ENCODE peak calls at places on chromosomes 11 and 22, in seven cellular contexts. C is H1, U is SK-N-SH, B is HepG2, E is HCT116, X is GM12878, H is K562. T is an unnamed sample.

GRCh38 chr11:33303541-33303940 is 46.4 kb downstream of the HIPK3 start:
- DNase-seq in B (no peak), H (no peak), U (no peak), E (no peak), C (no peak), X (no peak), T (no peak)

GRCh38 chr22:40621309-40622151 is 15.0 kb downstream of the MRTFA start:
- DNase-seq in H (no peak), E (no peak), C (no peak), B (peak), U (no peak), X (no peak), T (no peak)

GRCh38 chr11:118226781-118227180 is 2.0 kb upstream of the JAML start:
- DNase-seq in C (no peak), B (no peak), E (no peak), X (no peak), U (no peak), H (no peak), T (no peak)

GRCh38 chr11:111093061-111093460 is 152.5 kb upstream of the POU2AF2 start:
- DNase-seq in C (no peak), H (no peak), B (no peak), U (no peak), X (no peak), E (no peak), T (no peak)

GRCh38 chr22:50299724-50300619 is 7.5 kb downstream of the PLXNB2 start:
- DNase-seq in C (peak), U (no peak), X (no peak), E (no peak), H (no peak), B (no peak), T (peak)

GRCh38 chr22:48895341-48895740 is 932.3 kb downstream of the BRD1 start:
- DNase-seq in U (no peak), H (no peak), C (no peak), E (no peak), X (no peak), B (no peak), T (no peak)

GRCh38 chr11:30016588-30017363 is at the start of gene KCNA4:
- DNase-seq in X (no peak), E (no peak), B (no peak), H (peak), C (no peak), U (peak), T (no peak)

GRCh38 chr11:83477772-83478171 is 191.6 kb upstream of the CCDC90B start:
- DNase-seq in U (no peak), E (no peak), C (no peak), H (no peak), X (no peak), B (no peak), T (no peak)

GRCh38 chr11:86117706-86118050 is 48.8 kb upstream of the PICALM start:
- DNase-seq in H (no peak), B (no peak), C (no peak), E (no peak), U (no peak), X (no peak), T (no peak)

GRCh38 chr22:44085743-44086741 is 61.9 kb downstream of the PARVB start:
- DNase-seq in C (peak), U (peak), B (peak), H (peak), E (peak), X (peak), T (peak)

GRCh38 chr11:111665779-111666178 is 63.5 kb downstream of the SIK2 start:
- DNase-seq in E (no peak), B (peak), X (no peak), U (no peak), C (no peak), H (peak), T (peak)

GRCh38 chr11:13302440-13302958 is 24.9 kb downstream of the BMAL1 start:
- DNase-seq in U (no peak), C (no peak), E (no peak), H (no peak), X (no peak), B (no peak), T (no peak)

GRCh38 chr11:44954051-44954906 is 3.6 kb upstream of the TP53I11 start:
- DNase-seq in X (no peak), B (no peak), E (no peak), H (no peak), C (no peak), U (no peak), T (no peak)

GRCh38 chr11:9808943-9809342 is 145.1 kb downstream of the SWAP70 start:
- DNase-seq in C (no peak), B (peak), H (no peak), U (no peak), X (no peak), E (peak), T (no peak)

GRCh38 chr11:131977854-131978253 is 607.4 kb downstream of the NTM start:
- DNase-seq in X (no peak), B (no peak), C (no peak), U (no peak), H (no peak), E (no peak), T (no peak)

GRCh38 chr11:123973816-123974215 is 3.8 kb downstream of the OR10S1 start:
- DNase-seq in B (no peak), C (no peak), E (peak), X (no peak), U (no peak), H (no peak), T (no peak)

GRCh38 chr11:34855021-34855753 is 61.0 kb downstream of the APIP start:
- DNase-seq in E (no peak), H (no peak), B (no peak), U (no peak), X (no peak), C (no peak), T (no peak)

GRCh38 chr22:47020157-47020556 is 257.7 kb downstream of the TBC1D22A start:
- DNase-seq in X (no peak), E (no peak), B (no peak), H (no peak), C (no peak), U (no peak), T (no peak)

GRCh38 chr11:66326261-66327111 is 9.6 kb upstream of the CD248 start:
- DNase-seq in X (no peak), U (peak), B (no peak), H (no peak), E (no peak), C (no peak), T (no peak)

GRCh38 chr22:46625113-46625842 is 5.1 kb downstream of the GRAMD4 start:
- DNase-seq in H (no peak), E (no peak), B (no peak), X (no peak), U (no peak), C (no peak), T (no peak)

GRCh38 chr11:31819533-31820437 is 8.7 kb upstream of the PAX6 start:
- DNase-seq in E (no peak), U (peak), X (no peak), C (no peak), H (no peak), B (no peak), T (no peak)

GRCh38 chr11:91871048-91871447 is 353.6 kb upstream of the FAT3 start:
- DNase-seq in H (no peak), X (no peak), B (no peak), U (no peak), C (no peak), E (no peak), T (no peak)

GRCh38 chr22:38865201-38866023 is 6.6 kb downstream of the CBX6 start:
- DNase-seq in B (no peak), H (no peak), C (no peak), X (no peak), E (no peak), U (no peak), T (no peak)

GRCh38 chr11:19727246-19727645 is 14.6 kb downstream of the NAV2 start:
- DNase-seq in E (no peak), X (no peak), C (no peak), B (no peak), H (no peak), U (peak), T (no peak)

GRCh38 chr11:116853461-116854073 is 16.1 kb upstream of the APOA1 start:
- DNase-seq in E (peak), B (no peak), U (no peak), H (no peak), X (peak), C (no peak), T (no peak)

GRCh38 chr11:2515401-2516275 is 70.8 kb downstream of the KCNQ1 start:
- DNase-seq in C (no peak), B (no peak), H (no peak), E (no peak), U (peak), X (no peak), T (no peak)

GRCh38 chr11:76524919-76525318 is 80.1 kb downstream of the EMSY start:
- DNase-seq in B (peak), E (peak), H (no peak), X (no peak), U (no peak), C (no peak), T (peak)

GRCh38 chr11:69791266-69791665 is 16.1 kb upstream of the FGF4 start:
- DNase-seq in H (no peak), U (no peak), C (no peak), E (no peak), B (no peak), X (no peak), T (no peak)
- TF ChIP-seq JUND in H (no peak), U (no peak), C (no peak), E (no peak), B (no peak), X (no peak), T (no peak)

GRCh38 chr11:28442113-28442512 is 333.9 kb downstream of the METTL15 start:
- DNase-seq in E (no peak), X (no peak), U (no peak), B (no peak), C (no peak), H (no peak), T (no peak)

GRCh38 chr11:28448186-28448585 is 340.0 kb downstream of the METTL15 start:
- DNase-seq in C (no peak), B (no peak), U (no peak), H (no peak), E (no peak), X (no peak), T (peak)

GRCh38 chr11:28447226-28447625 is 339.0 kb downstream of the METTL15 start:
- DNase-seq in U (no peak), B (peak), X (no peak), C (no peak), H (no peak), E (no peak), T (no peak)
- TF ChIP-seq JUND in U (no peak), B (no peak), X (no peak), C (no peak), H (no peak), E (no peak), T (no peak)

GRCh38 chr11:57324154-57324885 is 432 bp downstream of the TNKS1BP1 start:
- DNase-seq in X (no peak), C (no peak), H (peak), E (no peak), U (peak), B (no peak), T (peak)
- TF ChIP-seq JUND in X (no peak), C (no peak), H (peak), E (no peak), U (no peak), B (no peak), T (no peak)

DNA sequence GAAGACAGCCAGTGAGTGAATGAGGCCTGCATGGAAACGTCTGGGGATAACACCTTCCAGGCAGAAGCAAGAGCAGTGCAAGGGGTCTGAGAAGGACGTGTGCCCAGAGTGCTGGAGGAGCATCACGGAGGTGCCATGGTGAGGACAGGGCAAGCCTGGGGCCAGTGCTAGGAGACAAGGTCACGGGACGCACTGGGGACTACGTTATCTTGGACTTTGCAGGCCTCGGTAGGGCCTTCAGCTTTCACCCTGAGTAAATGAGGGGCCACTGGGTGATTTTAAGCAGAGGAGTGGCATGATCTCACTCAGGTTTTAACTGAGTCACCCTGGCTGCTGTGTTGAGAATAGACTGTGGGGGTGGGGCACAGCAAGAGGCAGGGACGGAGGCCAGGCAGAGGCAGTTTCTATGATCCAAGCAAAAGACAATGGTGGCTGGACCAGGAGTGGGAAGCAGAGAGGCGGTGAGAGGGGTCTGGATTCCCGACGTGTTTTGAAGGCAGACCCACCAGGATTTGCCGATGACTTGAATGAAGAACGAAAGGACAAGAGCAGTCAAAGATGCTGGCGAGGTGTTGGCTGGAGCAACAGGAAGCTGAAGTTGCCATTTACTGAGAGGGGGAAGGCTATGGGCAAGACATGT is 102.7 kb upstream of the PARVA start:
- DNase-seq in H (peak), B (no peak), C (no peak), X (no peak), U (no peak), E (no peak), T (no peak)
- TF ChIP-seq JUND in H (peak), B (no peak), C (no peak), X (no peak), U (no peak), E (no peak), T (no peak)

DNA sequence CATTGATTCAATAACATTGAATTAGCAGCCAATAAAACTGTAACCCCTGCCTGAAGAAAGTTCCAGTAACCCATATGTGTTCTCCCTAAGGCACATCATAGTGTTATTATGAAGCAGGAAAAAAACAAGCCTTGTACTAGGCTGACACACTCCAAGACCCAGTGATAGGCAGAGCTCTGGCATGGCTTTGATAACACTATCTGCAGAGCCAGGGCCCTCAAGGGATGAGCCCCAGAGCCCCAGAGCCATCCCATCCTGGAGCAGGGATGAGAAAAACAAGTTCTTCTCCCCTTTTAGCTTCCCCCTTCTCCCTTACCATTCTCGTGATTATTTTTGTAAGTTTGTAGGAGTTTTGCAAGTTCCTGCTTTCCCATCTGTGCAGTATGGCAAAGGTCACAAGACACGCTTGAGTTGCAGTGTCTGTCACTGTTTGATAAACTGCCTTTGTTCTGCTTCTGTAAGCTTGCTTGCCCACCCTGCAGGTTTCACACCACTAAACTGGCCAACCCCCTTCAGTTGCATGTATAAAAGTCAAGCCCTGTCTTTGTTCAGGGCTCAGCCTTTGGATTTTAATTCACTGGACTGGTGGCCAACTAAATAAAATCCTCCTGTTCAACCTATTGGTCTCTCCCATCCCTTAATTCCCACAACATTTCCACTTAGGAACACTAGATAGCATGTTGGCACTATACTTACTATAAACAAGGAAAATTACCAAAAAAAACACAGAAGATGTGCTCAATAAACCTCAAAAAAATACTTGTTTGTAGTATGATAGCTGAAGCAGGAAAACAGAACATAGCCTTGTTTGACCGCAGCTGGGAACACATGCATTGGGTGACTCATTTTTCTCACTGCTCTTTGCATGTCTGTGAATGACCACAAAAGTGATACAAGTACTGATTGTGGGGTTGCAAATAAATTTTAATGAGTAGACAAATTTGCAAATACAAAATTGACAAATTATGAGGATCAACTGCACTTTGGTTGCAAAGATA is 22.5 kb upstream of the GUCY1A2 start:
- DNase-seq in U (no peak), H (no peak), B (no peak), E (no peak), X (peak), C (no peak), T (no peak)
- TF ChIP-seq JUND in U (peak), H (no peak), B (no peak), E (no peak), X (no peak), C (no peak), T (no peak)

DNA sequence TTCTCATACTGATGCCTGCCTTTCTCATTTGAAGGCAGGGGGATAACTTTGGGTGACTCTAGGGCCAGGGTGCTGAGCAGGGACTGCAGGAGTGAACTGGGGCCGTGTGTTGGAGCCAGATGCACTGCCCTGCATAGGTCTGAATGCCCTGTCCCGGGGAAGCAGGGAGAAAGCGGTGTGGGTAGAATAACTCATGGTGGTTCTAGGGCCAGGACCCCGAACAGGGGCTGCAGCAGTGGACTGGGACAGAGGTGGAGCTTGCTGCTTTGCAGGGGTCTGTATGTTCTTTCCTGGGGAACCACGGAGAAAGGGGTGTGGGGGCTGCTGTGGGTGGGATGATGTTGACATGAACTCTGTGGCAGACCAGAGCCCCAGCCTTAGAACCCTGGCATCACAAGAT is 52.9 kb downstream of the GAB4 start:
- DNase-seq in X (no peak), B (no peak), C (no peak), H (peak), E (no peak), U (no peak), T (no peak)
- TF ChIP-seq JUND in X (no peak), B (no peak), C (no peak), H (no peak), E (no peak), U (no peak), T (no peak)

DNA sequence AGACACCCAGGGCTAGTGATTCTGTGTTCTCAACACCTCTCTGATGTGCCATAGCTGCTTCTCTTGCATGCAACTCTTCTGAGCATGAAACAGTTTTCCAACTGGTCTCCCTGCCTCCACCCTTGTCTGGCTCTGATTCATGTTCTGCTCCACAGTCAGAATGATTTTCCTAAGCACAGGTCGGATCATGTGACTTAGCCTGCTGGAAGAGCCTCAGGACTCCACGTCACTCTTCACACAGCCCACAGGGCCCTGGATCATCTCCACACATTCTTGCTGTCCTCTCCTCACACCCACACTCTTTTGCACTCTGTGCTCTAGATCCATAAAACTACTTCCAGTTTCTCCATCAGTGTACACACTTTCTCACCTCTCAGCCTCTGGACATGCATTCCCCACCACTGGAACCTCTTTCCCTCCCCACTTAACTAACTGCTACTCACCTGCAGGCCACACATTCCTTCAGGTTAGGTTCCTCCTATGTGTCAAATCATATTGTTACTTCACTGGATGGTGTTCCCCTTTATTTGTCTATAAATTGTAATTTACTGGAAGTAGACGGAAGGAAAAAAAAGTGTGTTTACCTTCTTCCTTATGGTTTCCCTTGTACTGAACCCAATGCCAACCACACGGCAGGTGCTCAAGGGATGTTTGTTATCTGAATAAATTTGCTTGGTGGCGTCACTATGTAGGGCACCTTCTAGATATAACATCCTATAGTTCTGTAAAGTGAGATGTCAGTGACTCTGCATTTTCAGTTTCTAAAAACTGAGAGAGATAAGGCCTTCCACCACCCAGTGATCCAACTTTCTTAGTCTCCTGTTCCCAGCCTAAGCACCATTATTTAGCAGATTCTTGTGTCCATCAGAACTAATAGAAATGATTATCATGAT is 133.7 kb downstream of the ETS1 start:
- DNase-seq in U (no peak), C (no peak), H (no peak), E (no peak), X (no peak), B (no peak), T (no peak)
- TF ChIP-seq JUND in U (no peak), C (no peak), H (no peak), E (no peak), X (no peak), B (no peak), T (no peak)

DNA sequence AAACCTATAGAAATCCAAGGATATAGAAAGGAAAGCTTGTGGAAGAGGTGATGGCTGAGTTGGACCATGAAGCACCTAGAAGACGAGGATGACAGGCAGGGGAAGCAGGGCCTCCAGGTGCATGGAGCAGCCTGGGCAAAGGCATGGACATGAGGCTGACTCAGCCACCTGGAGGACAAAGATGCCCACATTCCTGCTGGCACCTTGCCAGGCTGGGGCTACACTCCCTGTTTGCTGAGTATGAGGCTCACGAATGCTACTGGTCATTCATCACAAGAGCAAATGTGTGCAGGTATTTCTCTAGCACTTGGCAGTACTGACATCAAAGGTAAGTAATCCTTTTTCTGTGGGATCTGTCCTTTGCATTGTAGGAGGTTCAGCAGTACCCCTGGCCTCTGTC is 7.1 kb upstream of the SCGB2A1 start:
- DNase-seq in U (no peak), B (no peak), H (no peak), C (no peak), X (no peak), E (no peak), T (no peak)
- TF ChIP-seq JUND in U (no peak), B (no peak), H (no peak), C (no peak), X (no peak), E (no peak), T (no peak)

GRCh38 chr11:75033916-75034315 is 45.2 kb downstream of the NEU3 start:
- DNase-seq in H (no peak), C (no peak), E (no peak), B (no peak), U (no peak), X (no peak), T (no peak)

GRCh38 chr11:75040167-75040770 is 51.5 kb downstream of the NEU3 start:
- DNase-seq in U (no peak), H (no peak), B (no peak), E (no peak), X (no peak), C (no peak), T (no peak)

GRCh38 chr11:75031771-75032549 is 43.2 kb downstream of the NEU3 start:
- DNase-seq in C (peak), U (peak), B (peak), H (peak), E (peak), X (no peak), T (peak)

GRCh38 chr11:75032550-75032935 is 43.8 kb downstream of the NEU3 start:
- DNase-seq in B (no peak), E (no peak), U (no peak), H (no peak), X (no peak), C (no peak), T (no peak)

GRCh38 chr11:75035911-75036536 is 47.3 kb downstream of the NEU3 start:
- DNase-seq in H (no peak), X (no peak), E (peak), C (no peak), B (no peak), U (no peak), T (no peak)
- TF ChIP-seq JUND in H (no peak), X (no peak), E (peak), C (no peak), B (no peak), U (no peak), T (no peak)

T was measured in T47D.